ENCODE peak calls at places on chromosomes 7 and 10, in seven cellular contexts. One of them, this sample, is unnamed. For H3K36me3, the result is how much of the 10 kb centered on the place peaks cover.

GRCh38 chr7:36746347-36746746 is 22.1 kb upstream of the AOAH start:
- DNase-seq in cardiac muscle cell: peak
- DNase-seq in GM23338: no peak
- DNase-seq in osteoblast: no peak
- DNase-seq in stomach: no peak
- DNase-seq in BJ: no peak
- DNase-seq in endothelial cell of umbilical vein: no peak
- DNase-seq in this sample: no peak

GRCh38 chr7:159065852-159066480 is 78.7 kb downstream of the VIPR2 start:
- DNase-seq in cardiac muscle cell: no peak
- DNase-seq in GM23338: no peak
- DNase-seq in osteoblast: no peak
- DNase-seq in stomach: no peak
- DNase-seq in BJ: no peak
- DNase-seq in endothelial cell of umbilical vein: no peak
- DNase-seq in this sample: peak

GRCh38 chr7:90629306-90629918 is 33.3 kb downstream of the CDK14 start:
- DNase-seq in cardiac muscle cell: peak
- DNase-seq in GM23338: peak
- DNase-seq in osteoblast: peak
- DNase-seq in stomach: no peak
- DNase-seq in BJ: no peak
- DNase-seq in endothelial cell of umbilical vein: peak
- DNase-seq in this sample: peak

GRCh38 chr10:1872151-1872726 is 134.9 kb upstream of the ADARB2 start:
- DNase-seq in cardiac muscle cell: no peak
- DNase-seq in GM23338: no peak
- DNase-seq in osteoblast: no peak
- DNase-seq in stomach: no peak
- DNase-seq in BJ: no peak
- DNase-seq in endothelial cell of umbilical vein: no peak
- DNase-seq in this sample: no peak

GRCh38 chr7:7122701-7123281 is 59.6 kb upstream of the C1GALT1 start:
- DNase-seq in cardiac muscle cell: no peak
- DNase-seq in GM23338: no peak
- DNase-seq in osteoblast: peak
- DNase-seq in stomach: no peak
- DNase-seq in BJ: no peak
- DNase-seq in endothelial cell of umbilical vein: no peak
- DNase-seq in this sample: no peak

GRCh38 chr10:79103585-79103984 is 34.8 kb downstream of the ZMIZ1 start:
- DNase-seq in cardiac muscle cell: no peak
- DNase-seq in GM23338: no peak
- DNase-seq in osteoblast: peak
- DNase-seq in stomach: no peak
- DNase-seq in BJ: no peak
- DNase-seq in endothelial cell of umbilical vein: no peak
- DNase-seq in this sample: no peak

GRCh38 chr10:124665558-124665957 is 78.6 kb downstream of the FAM53B start:
- DNase-seq in cardiac muscle cell: no peak
- DNase-seq in GM23338: no peak
- DNase-seq in osteoblast: no peak
- DNase-seq in stomach: no peak
- DNase-seq in BJ: no peak
- DNase-seq in endothelial cell of umbilical vein: no peak
- DNase-seq in this sample: no peak

GRCh38 chr10:129932996-129933395 is 31.1 kb downstream of the EBF3 start:
- DNase-seq in cardiac muscle cell: no peak
- DNase-seq in GM23338: no peak
- DNase-seq in osteoblast: no peak
- DNase-seq in stomach: no peak
- DNase-seq in BJ: no peak
- DNase-seq in endothelial cell of umbilical vein: no peak
- DNase-seq in this sample: no peak

GRCh38 chr7:159019111-159019510 is 125.6 kb downstream of the VIPR2 start:
- DNase-seq in cardiac muscle cell: no peak
- DNase-seq in GM23338: no peak
- DNase-seq in osteoblast: peak
- DNase-seq in stomach: no peak
- DNase-seq in BJ: no peak
- DNase-seq in endothelial cell of umbilical vein: no peak
- DNase-seq in this sample: no peak

GRCh38 chr7:75967573-75967997 is 26.8 kb downstream of the TMEM120A start:
- DNase-seq in cardiac muscle cell: no peak
- DNase-seq in GM23338: no peak
- DNase-seq in osteoblast: no peak
- DNase-seq in stomach: no peak
- DNase-seq in BJ: no peak
- DNase-seq in endothelial cell of umbilical vein: peak
- DNase-seq in this sample: peak

GRCh38 chr10:17209931-17210330 is 8.5 kb upstream of the TRDMT1 start:
- DNase-seq in cardiac muscle cell: no peak
- DNase-seq in GM23338: no peak
- DNase-seq in osteoblast: no peak
- DNase-seq in stomach: no peak
- DNase-seq in BJ: no peak
- DNase-seq in endothelial cell of umbilical vein: no peak
- DNase-seq in this sample: no peak

GRCh38 chr10:17212802-17213204 is 11.3 kb upstream of the TRDMT1 start:
- DNase-seq in cardiac muscle cell: no peak
- DNase-seq in GM23338: no peak
- DNase-seq in osteoblast: no peak
- DNase-seq in stomach: no peak
- DNase-seq in BJ: no peak
- DNase-seq in endothelial cell of umbilical vein: no peak
- DNase-seq in this sample: no peak

GRCh38 chr10:17209302-17209701 is 7.8 kb upstream of the TRDMT1 start:
- DNase-seq in cardiac muscle cell: no peak
- DNase-seq in GM23338: no peak
- DNase-seq in osteoblast: no peak
- DNase-seq in stomach: no peak
- DNase-seq in BJ: no peak
- DNase-seq in endothelial cell of umbilical vein: no peak
- DNase-seq in this sample: no peak

GRCh38 chr10:17213646-17214349 is 12.3 kb upstream of the TRDMT1 start:
- DNase-seq in cardiac muscle cell: no peak
- DNase-seq in GM23338: no peak
- DNase-seq in osteoblast: no peak
- DNase-seq in stomach: no peak
- DNase-seq in BJ: no peak
- DNase-seq in endothelial cell of umbilical vein: peak
- DNase-seq in this sample: no peak

GRCh38 chr10:17210361-17210760 is 8.9 kb upstream of the TRDMT1 start:
- DNase-seq in cardiac muscle cell: no peak
- DNase-seq in GM23338: no peak
- DNase-seq in osteoblast: no peak
- DNase-seq in stomach: no peak
- DNase-seq in BJ: no peak
- DNase-seq in endothelial cell of umbilical vein: peak
- DNase-seq in this sample: no peak
- H3K4me3 ChIP-seq in cardiac muscle cell: no peak
- H3K4me3 ChIP-seq in GM23338: no peak
- H3K4me3 ChIP-seq in osteoblast: peak
- H3K4me3 ChIP-seq in stomach: no peak
- H3K4me3 ChIP-seq in BJ: no peak
- H3K4me3 ChIP-seq in endothelial cell of umbilical vein: no peak
- H3K4me3 ChIP-seq in this sample: no peak

DNA sequence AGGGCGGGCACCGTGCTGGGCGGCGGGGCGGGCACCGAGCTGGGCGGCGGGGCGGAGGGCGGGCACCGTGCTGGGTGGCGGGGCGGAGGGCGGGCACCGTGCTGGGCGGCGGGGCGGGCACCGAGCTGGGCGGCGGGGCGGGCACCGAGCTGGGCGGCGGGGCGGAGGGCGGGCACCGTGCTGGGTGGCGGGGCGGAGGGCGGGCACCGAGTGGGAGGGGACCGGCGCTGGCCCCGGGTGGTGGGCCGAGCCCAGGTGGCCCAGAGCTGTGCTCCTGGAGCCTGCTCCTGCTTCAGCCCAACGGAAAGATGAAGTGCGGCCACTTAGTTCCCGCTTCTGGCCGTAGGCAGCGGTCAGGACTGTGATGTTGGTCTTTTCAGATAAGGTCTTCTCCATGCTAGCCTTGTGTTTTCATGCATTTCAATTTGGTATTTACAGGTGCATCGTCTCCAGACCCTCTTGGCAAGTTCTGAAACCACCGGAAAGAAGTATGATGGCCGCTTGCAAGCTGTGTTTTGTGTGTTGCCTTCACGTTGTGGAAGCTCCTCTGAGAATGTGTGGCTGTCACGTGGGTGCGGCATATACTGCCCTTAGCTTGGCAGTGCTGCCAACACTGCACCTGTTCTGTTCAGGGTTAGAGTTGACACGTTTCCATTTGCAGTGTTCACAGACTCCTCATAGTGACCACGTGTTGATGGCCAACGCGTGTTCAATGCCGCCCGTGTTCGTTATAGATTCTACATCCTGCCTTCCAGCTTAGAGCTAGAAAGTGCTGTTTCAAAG is 25.2 kb downstream of the IQCE start:
- DNase-seq in cardiac muscle cell: no peak
- DNase-seq in GM23338: no peak
- DNase-seq in osteoblast: peak
- DNase-seq in stomach: no peak
- DNase-seq in BJ: no peak
- DNase-seq in endothelial cell of umbilical vein: no peak
- DNase-seq in this sample: no peak
- H3K36me3 ChIP-seq in cardiac muscle cell: under half
- H3K36me3 ChIP-seq in GM23338: under half
- H3K36me3 ChIP-seq in osteoblast: under half
- H3K36me3 ChIP-seq in stomach: under half
- H3K36me3 ChIP-seq in BJ: under half
- H3K36me3 ChIP-seq in endothelial cell of umbilical vein: under half
- H3K36me3 ChIP-seq in this sample: under half

GRCh38 chr10:30028452-30029045 is 30.8 kb downstream of the JCAD start:
- DNase-seq in cardiac muscle cell: no peak
- DNase-seq in GM23338: no peak
- DNase-seq in osteoblast: no peak
- DNase-seq in stomach: no peak
- DNase-seq in BJ: no peak
- DNase-seq in endothelial cell of umbilical vein: no peak
- DNase-seq in this sample: no peak

GRCh38 chr10:30026578-30026977 is 32.8 kb downstream of the JCAD start:
- DNase-seq in cardiac muscle cell: no peak
- DNase-seq in GM23338: no peak
- DNase-seq in osteoblast: no peak
- DNase-seq in stomach: no peak
- DNase-seq in BJ: no peak
- DNase-seq in endothelial cell of umbilical vein: no peak
- DNase-seq in this sample: no peak

GRCh38 chr10:30026080-30026479 is 33.3 kb downstream of the JCAD start:
- DNase-seq in cardiac muscle cell: no peak
- DNase-seq in GM23338: no peak
- DNase-seq in osteoblast: no peak
- DNase-seq in stomach: no peak
- DNase-seq in BJ: no peak
- DNase-seq in endothelial cell of umbilical vein: no peak
- DNase-seq in this sample: no peak

GRCh38 chr10:30028006-30028441 is 31.4 kb downstream of the JCAD start:
- DNase-seq in cardiac muscle cell: no peak
- DNase-seq in GM23338: no peak
- DNase-seq in osteoblast: no peak
- DNase-seq in stomach: peak
- DNase-seq in BJ: no peak
- DNase-seq in endothelial cell of umbilical vein: peak
- DNase-seq in this sample: no peak

DNA sequence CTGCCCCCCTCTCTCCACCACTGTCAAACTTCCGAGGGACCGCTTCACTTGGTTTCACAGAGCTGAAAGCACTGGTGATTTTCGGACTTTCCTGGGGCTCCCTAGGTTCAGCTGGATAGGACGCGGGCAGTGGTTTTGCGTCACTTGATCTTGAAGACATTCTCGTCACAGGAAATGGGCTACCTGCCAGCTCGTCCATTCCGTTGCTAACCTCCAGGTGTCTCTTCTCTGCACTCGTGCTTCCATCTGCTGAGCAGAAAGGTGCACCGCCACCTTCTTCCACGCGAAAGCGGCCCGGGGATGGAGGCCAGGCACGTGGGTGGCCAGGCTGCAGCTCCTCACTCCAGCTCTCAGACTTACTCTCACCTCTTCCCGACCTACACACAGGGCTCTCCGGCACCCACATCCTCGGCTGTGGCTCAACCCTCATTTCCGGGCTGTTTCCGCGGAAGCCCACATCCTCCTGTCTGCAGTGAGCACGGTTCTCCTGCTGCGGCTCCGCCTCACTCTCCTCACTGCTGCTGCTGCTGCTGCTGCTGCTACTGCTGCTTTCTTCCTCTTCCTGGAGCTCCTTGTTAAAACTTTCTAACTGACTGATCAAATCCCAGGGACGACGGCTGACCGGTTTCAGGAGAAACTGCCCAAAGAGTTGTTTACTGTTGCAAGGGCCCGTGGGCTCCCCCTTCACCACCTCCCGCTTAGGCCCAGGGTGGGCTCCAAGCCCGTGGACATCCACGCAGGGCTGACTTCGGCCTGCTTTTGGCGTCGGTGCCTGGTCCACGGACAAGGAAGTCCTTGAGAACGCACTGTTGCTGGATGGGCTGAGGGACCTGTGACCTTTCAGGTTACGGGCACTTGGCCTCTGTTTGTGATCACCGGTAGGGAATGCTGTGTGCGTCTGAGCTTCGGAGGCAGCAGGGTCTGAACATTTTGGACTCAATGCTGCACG is 32.1 kb downstream of the JCAD start:
- DNase-seq in cardiac muscle cell: no peak
- DNase-seq in GM23338: peak
- DNase-seq in osteoblast: peak
- DNase-seq in stomach: peak
- DNase-seq in BJ: no peak
- DNase-seq in endothelial cell of umbilical vein: peak
- DNase-seq in this sample: peak
- H3K4me3 ChIP-seq in cardiac muscle cell: no peak
- H3K4me3 ChIP-seq in GM23338: no peak
- H3K4me3 ChIP-seq in osteoblast: no peak
- H3K4me3 ChIP-seq in stomach: no peak
- H3K4me3 ChIP-seq in BJ: no peak
- H3K4me3 ChIP-seq in endothelial cell of umbilical vein: no peak
- H3K4me3 ChIP-seq in this sample: no peak

GRCh38 chr7:85290252-85290651 is 103.4 kb upstream of the SEMA3D start:
- DNase-seq in cardiac muscle cell: no peak
- DNase-seq in GM23338: no peak
- DNase-seq in osteoblast: no peak
- DNase-seq in stomach: no peak
- DNase-seq in BJ: no peak
- DNase-seq in endothelial cell of umbilical vein: no peak
- DNase-seq in this sample: no peak

GRCh38 chr7:85287126-85287825 is 100.4 kb upstream of the SEMA3D start:
- DNase-seq in cardiac muscle cell: no peak
- DNase-seq in GM23338: no peak
- DNase-seq in osteoblast: no peak
- DNase-seq in stomach: no peak
- DNase-seq in BJ: peak
- DNase-seq in endothelial cell of umbilical vein: no peak
- DNase-seq in this sample: no peak

GRCh38 chr7:85294176-85294575 is 107.3 kb upstream of the SEMA3D start:
- DNase-seq in cardiac muscle cell: no peak
- DNase-seq in GM23338: no peak
- DNase-seq in osteoblast: no peak
- DNase-seq in stomach: no peak
- DNase-seq in BJ: no peak
- DNase-seq in endothelial cell of umbilical vein: no peak
- DNase-seq in this sample: no peak

GRCh38 chr7:85289279-85289678 is 102.4 kb upstream of the SEMA3D start:
- DNase-seq in cardiac muscle cell: no peak
- DNase-seq in GM23338: peak
- DNase-seq in osteoblast: no peak
- DNase-seq in stomach: no peak
- DNase-seq in BJ: no peak
- DNase-seq in endothelial cell of umbilical vein: no peak
- DNase-seq in this sample: no peak

GRCh38 chr7:85292908-85293576 is 106.2 kb upstream of the SEMA3D start:
- DNase-seq in cardiac muscle cell: no peak
- DNase-seq in GM23338: no peak
- DNase-seq in osteoblast: peak
- DNase-seq in stomach: no peak
- DNase-seq in BJ: no peak
- DNase-seq in endothelial cell of umbilical vein: no peak
- DNase-seq in this sample: no peak
- H3K36me3 ChIP-seq in cardiac muscle cell: under half
- H3K36me3 ChIP-seq in GM23338: under half
- H3K36me3 ChIP-seq in osteoblast: under half
- H3K36me3 ChIP-seq in stomach: under half
- H3K36me3 ChIP-seq in BJ: under half
- H3K36me3 ChIP-seq in endothelial cell of umbilical vein: under half
- H3K36me3 ChIP-seq in this sample: under half

This sample was measured in H7.